ENCODE peak calls at places on chromosomes 13 and 19, in six cellular contexts. H is fibroblast of the aortic adventitia, Z is IMR-90, J is endothelial cell of umbilical vein, M is cardiac muscle cell, E is astrocyte of the spinal cord. R is an unnamed sample.

GRCh38 chr13:44815507-44816074 is 173.7 kb downstream of the NUFIP1 start:
- DNase-seq in H (peak; percentile 96), Z (peak; percentile 98), J (peak; percentile 54), M (peak; percentile 18), E (peak; percentile 95), R (peak; percentile 92)

GRCh38 chr19:10872551-10873107 is 1.3 kb downstream of the CARM1 start:
- DNase-seq in H (peak; percentile 22), Z (no peak), J (peak; percentile 22), M (no peak), E (no peak), R (no peak)

GRCh38 chr13:104318121-104318520 is 1251.9 kb upstream of the SLC10A2 start:
- DNase-seq in H (peak; percentile 15), Z (peak; percentile 49), J (peak; percentile 43), M (peak; percentile 9), E (peak; percentile 55), R (peak; percentile 57)

GRCh38 chr19:52659013-52659412 is 20.9 kb upstream of the ZNF83 start:
- DNase-seq in H (no peak), Z (no peak), J (no peak), M (no peak), E (no peak), R (no peak)

GRCh38 chr19:44748426-44749254 is at the start of gene BCL3:
- DNase-seq in H (no peak), Z (no peak), J (peak; percentile 40), M (peak; percentile 68), E (no peak), R (peak; percentile 71)

GRCh38 chr19:46840157-46840942 is 10.3 kb downstream of the AP2S1 start:
- DNase-seq in H (peak; percentile 81), Z (peak; percentile 70), J (peak; percentile 64), M (peak; percentile 79), E (peak; percentile 60), R (peak; percentile 76)

GRCh38 chr13:106212436-106213010 is 322.9 kb downstream of the EFNB2 start:
- DNase-seq in H (no peak), Z (no peak), J (no peak), M (no peak), E (no peak), R (no peak)

GRCh38 chr13:99312493-99312883 is 5.3 kb upstream of the GPR183 start:
- DNase-seq in H (peak; percentile 74), Z (peak; percentile 39), J (no peak), M (no peak), E (peak; percentile 49), R (peak; percentile 61)

GRCh38 chr19:19655051-19655594 is 8.4 kb downstream of the ATP13A1 start:
- DNase-seq in H (no peak), Z (no peak), J (no peak), M (no peak), E (no peak), R (no peak)

GRCh38 chr19:45507864-45508680 is 793 bp downstream of the VASP start:
- DNase-seq in H (peak; percentile 31), Z (no peak), J (peak; percentile 24), M (no peak), E (no peak), R (no peak)

GRCh38 chr13:79270859-79271258 is 135.2 kb downstream of the RBM26 start:
- DNase-seq in H (no peak), Z (no peak), J (no peak), M (no peak), E (no peak), R (no peak)

GRCh38 chr19:42279148-42279901 is 10.3 kb downstream of the CIC start:
- DNase-seq in H (no peak), Z (no peak), J (no peak), M (no peak), E (peak; percentile 31), R (no peak)

GRCh38 chr19:38617764-38618589 is at the start of gene MAP4K1:
- DNase-seq in H (no peak), Z (no peak), J (no peak), M (no peak), E (no peak), R (no peak)

GRCh38 chr13:89940383-89940782 is 1407.1 kb upstream of the MIR17HG start:
- DNase-seq in H (no peak), Z (no peak), J (no peak), M (no peak), E (no peak), R (no peak)

GRCh38 chr19:6393982-6394412 is 1.0 kb upstream of the GTF2F1 start:
- DNase-seq in H (no peak), Z (no peak), J (no peak), M (no peak), E (no peak), R (no peak)

GRCh38 chr13:26785845-26786630 is 25.5 kb upstream of the GPR12 start:
- DNase-seq in H (peak; percentile 2), Z (no peak), J (no peak), M (no peak), E (no peak), R (no peak)

GRCh38 chr13:38180100-38180499 is 169.6 kb upstream of the UFM1 start:
- DNase-seq in H (peak; percentile 81), Z (peak; percentile 2), J (no peak), M (no peak), E (peak; percentile 15), R (no peak)

GRCh38 chr19:55116232-55117062 is 990 bp downstream of the PPP1R12C start:
- DNase-seq in H (peak; percentile 68), Z (peak; percentile 66), J (peak; percentile 31), M (no peak), E (peak; percentile 45), R (peak; percentile 60)

GRCh38 chr13:50747939-50748338 is 95.6 kb downstream of the DLEU7 start:
- DNase-seq in H (no peak), Z (no peak), J (no peak), M (no peak), E (no peak), R (no peak)

GRCh38 chr19:16957151-16957662 is 68.4 kb downstream of the F2RL3 start:
- DNase-seq in H (peak; percentile 52), Z (no peak), J (no peak), M (no peak), E (peak; percentile 1), R (no peak)

GRCh38 chr19:9178901-9179300 is at the start of gene OR7D2:
- DNase-seq in H (no peak), Z (peak; percentile 10), J (no peak), M (no peak), E (no peak), R (no peak)

GRCh38 chr13:23159205-23159586 is 21.6 kb upstream of the SGCG start:
- DNase-seq in H (peak; percentile 2), Z (peak; percentile 13), J (peak; percentile 6), M (peak; percentile 66), E (no peak), R (peak; percentile 69)

GRCh38 chr13:45393941-45394570 is 24.1 kb downstream of the SLC25A30 start:
- DNase-seq in H (peak; percentile 68), Z (peak; percentile 54), J (peak; percentile 55), M (peak; percentile 67), E (peak; percentile 64), R (peak; percentile 56)

DNA sequence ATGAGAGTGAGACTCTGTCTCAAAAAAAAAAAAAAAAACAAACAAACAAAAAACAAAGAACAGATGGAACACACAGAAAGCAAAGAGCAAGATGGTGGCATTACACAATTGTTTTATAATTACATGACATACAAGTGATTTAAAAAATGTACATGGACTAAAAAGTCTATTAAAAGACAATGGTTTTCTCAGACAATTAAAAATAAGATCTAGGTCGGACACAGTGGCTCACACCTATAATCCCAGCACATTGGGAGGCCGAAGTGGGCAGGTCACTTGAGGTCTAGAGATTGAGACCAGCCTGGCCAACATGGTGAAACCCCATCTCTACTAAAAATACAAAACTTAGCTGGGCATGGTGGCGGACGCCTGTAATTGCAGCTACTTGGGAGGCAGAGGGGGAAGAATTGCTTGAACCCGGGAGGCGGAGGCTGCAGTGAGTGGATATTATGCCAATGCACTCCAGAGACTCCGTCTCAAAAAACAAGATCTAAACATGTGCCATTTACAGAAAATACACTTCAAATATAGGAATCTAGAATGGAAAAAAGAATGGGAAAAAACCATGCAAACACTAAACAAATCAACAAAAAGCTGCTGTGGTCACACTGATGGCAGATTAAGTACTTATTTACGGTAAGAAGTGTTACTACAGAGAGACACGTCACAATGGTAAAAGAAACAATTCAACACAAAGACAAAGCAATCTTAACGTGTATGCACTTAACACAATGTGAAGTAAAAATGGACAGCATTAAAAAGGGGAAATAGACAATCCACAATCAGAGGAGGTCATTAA is 26.7 kb downstream of the MIER2 start:
- DNase-seq in H (no peak), Z (no peak), J (no peak), M (no peak), E (no peak), R (no peak)
- TF ChIP-seq CTCF in H (no peak), Z (no peak), J (no peak), M (no peak), E (no peak), R (no peak)

DNA sequence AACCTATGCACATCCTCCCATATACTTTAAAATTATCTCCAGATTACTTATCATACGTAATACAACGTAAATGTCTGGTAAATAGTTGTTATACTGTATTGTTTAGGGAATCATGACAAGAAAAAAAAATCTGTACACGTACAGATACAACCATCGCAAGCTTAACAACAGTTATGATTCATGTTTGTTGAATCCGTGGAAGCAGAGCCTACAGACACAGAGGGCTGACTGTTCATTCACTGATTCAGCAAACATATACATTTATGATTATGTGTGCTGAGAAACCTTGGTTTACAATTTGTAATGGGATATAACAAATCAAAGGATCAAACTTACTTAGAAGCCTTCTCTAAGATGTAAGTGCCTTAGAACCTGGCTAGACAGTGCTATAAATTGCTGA is 1.5 kb downstream of the ZNF260 start:
- DNase-seq in H (no peak), Z (no peak), J (no peak), M (no peak), E (no peak), R (no peak)
- H3K4me3 ChIP-seq in H (no peak overlapping the region), Z (no peak overlapping the region), J (no peak overlapping the region), M (peak overlapping the region; percentile 75), E (no peak overlapping the region), R (peak overlapping the region; percentile 96)

DNA sequence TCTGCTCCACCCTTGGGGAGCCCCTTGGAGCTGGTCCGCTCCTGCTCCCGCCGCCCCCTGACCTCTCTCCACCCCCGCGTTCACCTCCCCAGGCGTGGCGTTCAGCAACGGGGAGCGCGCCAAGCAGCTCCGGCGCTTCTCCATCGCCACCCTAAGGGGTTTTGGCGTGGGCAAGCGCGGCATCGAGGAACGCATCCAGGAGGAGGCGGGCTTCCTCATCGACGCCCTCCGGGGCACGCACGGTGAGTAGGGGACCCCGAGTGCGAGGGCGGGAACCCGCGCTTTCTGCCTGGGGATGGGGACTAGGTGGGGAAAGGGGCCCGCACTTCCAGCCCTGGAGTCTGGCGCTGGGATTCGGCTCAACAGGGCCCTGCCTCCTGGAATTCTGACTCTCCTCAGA is 1.7 kb downstream of the CYP2A13 start:
- DNase-seq in H (no peak), Z (no peak), J (no peak), M (no peak), E (no peak), R (no peak)
- TF ChIP-seq CTCF in H (no peak), Z (no peak), J (no peak), M (no peak), E (no peak), R (no peak)

GRCh38 chr19:2181618-2181997 is 17.9 kb downstream of the DOT1L start:
- DNase-seq in H (peak; percentile 8), Z (no peak), J (no peak), M (no peak), E (no peak), R (no peak)
- H3K4me3 ChIP-seq in H (no peak overlapping the region), Z (no peak overlapping the region), J (no peak overlapping the region), M (no peak overlapping the region), E (no peak overlapping the region), R (no peak overlapping the region)

GRCh38 chr19:13953021-13953531 is 767 bp downstream of the DCAF15 start:
- DNase-seq in H (peak; percentile 57), Z (peak; percentile 39), J (peak; percentile 15), M (no peak), E (peak; percentile 46), R (peak; percentile 57)
- TF ChIP-seq CTCF in H (peak; percentile 22), Z (peak; percentile 26), J (no peak), M (peak; percentile 25), E (peak; percentile 14), R (peak; percentile 22)

R was measured in fibroblast of lung.